ENCODE peak calls at places on chromosomes 12 and 14, in ten cellular contexts. V, H, F, A, P, Y, X, N, S and U are unnamed samples.
A peak's percentile ranks its signal among the peaks of the same experiment; 100 is the strongest.

GRCh38 chr12:14771651-14772137 is 31.6 kb downstream of the WBP11 start:
- DNase-seq in V (peak; percentile 73), H (no peak), F (no peak), A (no peak), P (no peak), Y (no peak), X (no peak), N (no peak), S (no peak), U (no peak)

GRCh38 chr14:30564868-30565248 is 5.9 kb downstream of the G2E3 start:
- DNase-seq in V (no peak), H (no peak), F (no peak), A (no peak), P (no peak), Y (peak; percentile 27), X (no peak), N (no peak), S (no peak), U (no peak)

GRCh38 chr12:45212064-45212463 is 3.8 kb upstream of the ANO6 start:
- DNase-seq in V (no peak), H (no peak), F (no peak), A (no peak), P (no peak), Y (no peak), X (no peak), N (no peak), S (no peak), U (no peak)

GRCh38 chr12:78018146-78018910 is 187.6 kb downstream of the NAV3 start:
- DNase-seq in V (no peak), H (no peak), F (peak; percentile 44), A (peak; percentile 66), P (no peak), Y (peak; percentile 72), X (no peak), N (peak; percentile 70), S (no peak), U (no peak)

GRCh38 chr12:25833657-25834056 is 124.8 kb upstream of the RASSF8 start:
- DNase-seq in V (no peak), H (no peak), F (no peak), A (no peak), P (no peak), Y (no peak), X (no peak), N (no peak), S (no peak), U (no peak)

GRCh38 chr14:104514156-104514848 is 65.3 kb upstream of the C14orf180 start:
- DNase-seq in V (no peak), H (no peak), F (no peak), A (no peak), P (no peak), Y (no peak), X (no peak), N (no peak), S (no peak), U (no peak)

GRCh38 chr14:60085085-60085484 is 6.6 kb upstream of the PCNX4 start:
- DNase-seq in V (no peak), H (no peak), F (no peak), A (peak; percentile 69), P (no peak), Y (peak; percentile 71), X (no peak), N (no peak), S (peak; percentile 75), U (no peak)

GRCh38 chr14:51783765-51784164 is 76.6 kb upstream of the GNG2 start:
- DNase-seq in V (no peak), H (no peak), F (peak; percentile 26), A (peak; percentile 79), P (no peak), Y (peak; percentile 72), X (no peak), N (no peak), S (peak; percentile 55), U (no peak)

GRCh38 chr12:95701722-95702418 is 88.7 kb downstream of the NTN4 start:
- DNase-seq in V (no peak), H (no peak), F (peak; percentile 13), A (no peak), P (no peak), Y (no peak), X (no peak), N (no peak), S (peak; percentile 76), U (no peak)

GRCh38 chr12:113241191-113242017 is 20.1 kb downstream of the TPCN1 start:
- DNase-seq in V (no peak), H (peak; percentile 63), F (peak; percentile 86), A (peak; percentile 75), P (no peak), Y (peak; percentile 47), X (peak; percentile 66), N (no peak), S (peak; percentile 98), U (peak; percentile 85)

GRCh38 chr12:12663644-12664294 is 32.2 kb downstream of the GPR19 start:
- DNase-seq in V (peak; percentile 72), H (no peak), F (no peak), A (no peak), P (no peak), Y (no peak), X (no peak), N (no peak), S (no peak), U (no peak)

GRCh38 chr14:106776395-106776983 is 1250.1 kb downstream of the TMEM121 start:
- DNase-seq in V (no peak), H (no peak), F (no peak), A (no peak), P (no peak), Y (no peak), X (no peak), N (no peak), S (no peak), U (no peak)

GRCh38 chr14:104722938-104723650 is 935 bp upstream of the ADSS1 start:
- DNase-seq in V (no peak), H (no peak), F (no peak), A (no peak), P (no peak), Y (no peak), X (no peak), N (no peak), S (no peak), U (no peak)

GRCh38 chr12:60394680-60395079 is 798.9 kb downstream of the SLC16A7 start:
- DNase-seq in V (no peak), H (no peak), F (peak; percentile 44), A (peak; percentile 20), P (no peak), Y (peak; percentile 3), X (no peak), N (no peak), S (peak; percentile 76), U (peak; percentile 46)

GRCh38 chr14:90280096-90280495 is 23.7 kb downstream of the PSMC1 start:
- DNase-seq in V (no peak), H (no peak), F (no peak), A (no peak), P (no peak), Y (no peak), X (no peak), N (no peak), S (no peak), U (no peak)

GRCh38 chr14:77154421-77154820 is 12.8 kb upstream of the ZDHHC22 start:
- DNase-seq in V (no peak), H (no peak), F (no peak), A (no peak), P (no peak), Y (no peak), X (peak; percentile 29), N (no peak), S (no peak), U (no peak)

GRCh38 chr14:77148510-77149231 is 7.1 kb upstream of the ZDHHC22 start:
- DNase-seq in V (no peak), H (no peak), F (no peak), A (peak; percentile 6), P (no peak), Y (no peak), X (peak; percentile 7), N (peak; percentile 17), S (no peak), U (no peak)

GRCh38 chr14:77153802-77154201 is 12.2 kb upstream of the ZDHHC22 start:
- DNase-seq in V (no peak), H (no peak), F (no peak), A (no peak), P (no peak), Y (no peak), X (peak; percentile 10), N (no peak), S (no peak), U (no peak)

GRCh38 chr14:77151918-77152588 is 10.5 kb upstream of the ZDHHC22 start:
- DNase-seq in V (peak; percentile 18), H (no peak), F (no peak), A (peak; percentile 49), P (no peak), Y (peak; percentile 52), X (peak; percentile 7), N (no peak), S (peak; percentile 38), U (no peak)

DNA sequence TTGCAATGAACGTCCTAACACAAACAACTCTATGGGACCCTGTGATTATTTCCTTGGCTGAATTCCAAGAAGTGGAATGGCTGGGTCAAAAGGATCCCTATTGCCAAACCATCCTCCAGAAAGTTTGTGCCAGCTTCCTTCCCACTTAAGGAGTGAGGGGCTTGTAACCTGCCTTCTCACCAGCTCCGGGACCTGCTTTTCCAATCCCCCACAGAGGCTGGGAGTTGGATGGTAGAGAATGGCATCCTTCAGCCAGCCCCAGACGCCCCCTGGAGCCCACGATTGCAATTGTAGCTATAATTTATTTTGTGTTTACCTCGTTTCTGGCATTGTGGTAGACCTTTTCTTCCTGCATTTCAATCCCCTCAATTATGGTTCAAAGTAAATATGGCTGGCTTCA is 9.7 kb upstream of the ZDHHC22 start:
- DNase-seq in V (no peak), H (no peak), F (no peak), A (peak; percentile 29), P (no peak), Y (peak; percentile 33), X (peak; percentile 21), N (peak; percentile 17), S (peak; percentile 19), U (no peak)
- TF ChIP-seq CTCF in V (peak; percentile 52), H (no peak), F (peak; percentile 66), A (peak; percentile 62), P (peak; percentile 37), Y (peak; percentile 70), X (no peak), N (no peak), S (peak; percentile 48), U (peak; percentile 73)

GRCh38 chr14:32509632-32510187 is 180.6 kb downstream of the AKAP6 start:
- DNase-seq in V (no peak), H (peak; percentile 89), F (peak; percentile 99), A (peak; percentile 99), P (peak; percentile 69), Y (peak; percentile 98), X (no peak), N (peak; percentile 83), S (peak; percentile 94), U (peak; percentile 79)
- H3K4me3 ChIP-seq in V (no peak overlapping the region), H (peak overlapping the region; percentile 41), F (no peak overlapping the region), A (peak overlapping the region; percentile 18), P (peak overlapping the region; percentile 8), Y (no peak overlapping the region), X (no peak overlapping the region), N (peak overlapping the region; percentile 4), S (no peak overlapping the region), U (no peak overlapping the region)

GRCh38 chr12:111607239-111607638 is 8.1 kb upstream of the ATXN2 start:
- DNase-seq in V (no peak), H (no peak), F (no peak), A (no peak), P (no peak), Y (no peak), X (peak; percentile 11), N (no peak), S (no peak), U (no peak)
- TF ChIP-seq CTCF in V (no peak), H (no peak), F (no peak), A (no peak), P (no peak), Y (no peak), X (no peak), N (no peak), S (no peak), U (no peak)

GRCh38 chr12:124737772-124738635 is 125.7 kb downstream of the SCARB1 start:
- DNase-seq in V (no peak), H (no peak), F (no peak), A (no peak), P (no peak), Y (no peak), X (no peak), N (no peak), S (peak; percentile 83), U (no peak)
- H3K4me3 ChIP-seq in V (no peak overlapping the region), H (no peak overlapping the region), F (no peak overlapping the region), A (no peak overlapping the region), P (no peak overlapping the region), Y (no peak overlapping the region), X (no peak overlapping the region), N (no peak overlapping the region), S (no peak overlapping the region), U (no peak overlapping the region)